ENCODE peak calls at places on chromosomes 5 and 9, in eight cellular contexts. N is transverse colon, B is sigmoid colon, Y is neural progenitor cell, T is kidney, V is A549, M is upper lobe of left lung, J is astrocyte. H is an unnamed sample.

GRCh38 chr9:37938121-37938906 is 34.4 kb upstream of the SLC25A51 start:
- DNase-seq in N (no peak), T (no peak), M (no peak), J (peak), Y (peak), B (no peak), V (no peak), H (no peak)

GRCh38 chr9:28079677-28080076 is 506.4 kb upstream of the C9orf72 start:
- DNase-seq in N (no peak), V (no peak), M (no peak), J (no peak), Y (no peak), T (no peak), B (no peak), H (no peak)

GRCh38 chr9:21996858-21997257 is 2.3 kb downstream of the CDKN2B-AS1 start:
- DNase-seq in M (no peak), N (no peak), J (no peak), B (no peak), V (no peak), Y (no peak), T (no peak), H (no peak)

GRCh38 chr5:136079195-136079985 is 50.6 kb downstream of the TGFBI start:
- DNase-seq in N (no peak), T (no peak), Y (peak), M (no peak), V (no peak), B (no peak), J (no peak), H (no peak)

GRCh38 chr9:96646081-96646991 is 8.8 kb downstream of the PRXL2C start:
- DNase-seq in V (no peak), M (peak), N (no peak), J (peak), T (no peak), B (no peak), Y (no peak), H (no peak)

GRCh38 chr9:13688223-13688989 is 408.9 kb upstream of the MPDZ start:
- DNase-seq in V (no peak), Y (peak), B (no peak), N (no peak), T (no peak), M (no peak), J (no peak), H (no peak)

GRCh38 chr9:89593776-89594427 is 10.9 kb upstream of the GADD45G start:
- DNase-seq in T (no peak), M (peak), V (peak), J (no peak), Y (peak), B (no peak), N (peak), H (no peak)

GRCh38 chr9:12091865-12092527 is 601.2 kb upstream of the TYRP1 start:
- DNase-seq in J (no peak), B (no peak), V (no peak), M (no peak), Y (peak), N (no peak), T (no peak), H (no peak)

GRCh38 chr5:163033656-163034055 is 403.7 kb upstream of the CCNG1 start:
- DNase-seq in V (no peak), Y (no peak), T (no peak), J (no peak), M (no peak), N (no peak), B (no peak), H (no peak)

GRCh38 chr9:72579190-72579589 is 57.8 kb downstream of the TMC1 start:
- DNase-seq in N (peak), B (no peak), Y (no peak), J (peak), V (peak), M (peak), T (no peak), H (peak)

GRCh38 chr5:89471556-89471955 is 588.6 kb upstream of the MEF2C start:
- DNase-seq in N (no peak), B (no peak), M (no peak), V (no peak), T (no peak), Y (no peak), J (peak), H (no peak)

GRCh38 chr9:92992549-92992948 is 45.2 kb downstream of the FGD3 start:
- DNase-seq in M (no peak), T (no peak), B (no peak), N (no peak), J (no peak), Y (peak), V (no peak), H (no peak)

GRCh38 chr5:172647341-172648007 is 6.4 kb downstream of the NEURL1B start:
- DNase-seq in N (peak), Y (no peak), T (no peak), J (no peak), V (no peak), B (no peak), M (no peak), H (no peak)
- H3K27ac ChIP-seq in N (peak), Y (no peak), T (no peak), J (no peak), V (no peak), B (peak), M (peak), H (peak)

DNA sequence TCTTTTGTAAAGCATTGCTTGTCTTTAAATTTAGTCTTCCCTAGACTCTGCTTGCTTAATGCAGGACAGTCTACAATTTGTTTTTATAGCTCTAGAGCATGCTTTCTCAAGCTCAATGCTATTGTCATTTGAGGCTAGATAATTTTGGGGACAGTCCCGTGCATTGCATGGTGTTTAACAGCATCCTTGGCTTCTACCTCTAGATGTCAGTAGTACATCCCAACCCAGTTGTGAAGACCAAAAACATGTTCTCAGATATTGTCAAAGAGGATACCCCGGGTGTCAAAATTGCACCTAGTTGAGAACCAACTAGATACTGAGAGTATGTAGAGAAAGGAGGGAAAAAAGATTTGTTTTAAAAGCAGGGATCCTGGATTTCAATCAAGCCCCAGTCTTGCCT is 277.5 kb downstream of the CEMIP2 start:
- DNase-seq in Y (peak), M (no peak), T (no peak), N (no peak), B (no peak), J (no peak), V (peak), H (no peak)
- TF ChIP-seq CTCF in Y (peak), M (no peak), T (peak), N (no peak), B (no peak), J (no peak), V (peak), H (no peak)

GRCh38 chr5:80755634-80756033 is 100.9 kb upstream of the DHFR start:
- DNase-seq in J (peak), M (no peak), T (no peak), N (no peak), B (no peak), Y (peak), V (no peak), H (no peak)
- H3K4me3 ChIP-seq in J (no peak), M (no peak), T (no peak), N (no peak), B (no peak), Y (peak), V (no peak), H (no peak)

GRCh38 chr9:5651246-5651645 is 22.3 kb downstream of the RIC1 start:
- DNase-seq in N (no peak), J (peak), Y (no peak), B (no peak), M (no peak), T (no peak), V (no peak), H (no peak)
- H3K27ac ChIP-seq in N (no peak), J (no peak), Y (no peak), B (no peak), M (no peak), T (no peak), V (no peak), H (no peak)

GRCh38 chr9:1013018-1013417 is 36.6 kb downstream of the DMRT3 start:
- DNase-seq in T (no peak), M (no peak), V (no peak), Y (no peak), N (no peak), B (no peak), J (no peak), H (no peak)

GRCh38 chr9:1024112-1024511 is 26.0 kb upstream of the DMRT2 start:
- DNase-seq in J (no peak), M (no peak), V (no peak), B (no peak), Y (no peak), N (no peak), T (no peak), H (no peak)

GRCh38 chr9:1018121-1018520 is 32.0 kb upstream of the DMRT2 start:
- DNase-seq in M (peak), J (no peak), T (no peak), B (no peak), N (peak), V (no peak), Y (no peak), H (no peak)
- TF ChIP-seq CTCF in M (peak), J (no peak), T (peak), B (no peak), N (peak), V (peak), Y (no peak), H (no peak)

GRCh38 chr5:1537166-1538154 is 13.7 kb upstream of the LPCAT1 start:
- DNase-seq in J (no peak), T (no peak), B (peak), Y (no peak), V (no peak), M (peak), N (no peak), H (peak)
- H3K4me3 ChIP-seq in J (no peak), T (peak), B (peak), Y (no peak), V (peak), M (no peak), N (no peak), H (peak)

GRCh38 chr9:126839301-126839700 is 21.1 kb upstream of the ZBTB34 start:
- DNase-seq in B (no peak), N (no peak), J (no peak), M (no peak), T (no peak), V (no peak), Y (no peak), H (no peak)
- H3K27ac ChIP-seq in B (no peak), N (no peak), J (no peak), M (no peak), T (no peak), V (no peak), Y (no peak), H (no peak)

DNA sequence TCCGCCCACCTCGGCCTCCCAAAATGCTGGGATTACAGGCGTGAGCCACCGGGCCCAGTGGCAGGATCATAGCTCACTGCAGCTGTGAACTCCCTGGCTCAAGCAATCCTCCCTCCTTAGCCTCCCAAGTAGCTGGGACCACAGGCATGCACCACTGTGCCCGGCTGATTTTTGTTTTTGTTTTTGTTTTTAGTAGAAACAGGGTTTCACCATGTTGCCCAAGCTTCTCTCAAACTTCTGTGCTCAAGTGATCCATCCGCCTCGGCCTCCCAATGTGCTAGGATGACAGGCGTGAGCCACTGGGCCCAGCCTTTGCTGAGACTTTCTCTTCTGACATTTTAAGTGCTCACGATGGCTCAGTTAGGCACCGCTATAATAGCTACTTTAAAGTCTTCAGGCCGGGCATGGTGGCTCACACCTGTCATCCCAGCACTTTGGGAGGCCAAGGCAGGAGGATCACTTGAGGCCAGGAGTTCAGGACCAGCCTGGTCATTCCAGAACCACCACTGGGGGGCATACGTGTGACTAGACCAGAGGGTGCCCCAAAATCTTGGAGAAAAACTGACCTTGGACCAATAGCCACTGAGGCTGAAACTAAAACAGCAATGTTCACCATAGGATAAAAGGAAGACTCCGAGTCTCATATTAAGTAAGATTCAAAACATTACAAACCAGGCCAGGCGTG is 3.1 kb upstream of the ENTPD8 start:
- DNase-seq in T (peak), B (no peak), J (no peak), V (no peak), Y (no peak), N (no peak), M (no peak), H (no peak)
- TF ChIP-seq CTCF in T (no peak), B (no peak), J (no peak), V (no peak), Y (no peak), N (no peak), M (no peak), H (no peak)